ENCODE peak calls at places on chromosomes 6 and 20, in six cellular contexts. E, M, Y, B, C and R are unnamed samples. For H3K4me1, the result is how much of the 10 kb centered on the place peaks cover.

GRCh38 chr20:22601361-22602141 is 17.2 kb upstream of the FOXA2 start:
- DNase-seq in E (no peak), M (no peak), Y (no peak), B (no peak), C (no peak), R (no peak)

GRCh38 chr6:169157474-169158181 is 96.0 kb downstream of the THBS2 start:
- DNase-seq in E (no peak), M (no peak), Y (no peak), B (no peak), C (no peak), R (peak)

GRCh38 chr20:6030453-6031080 is 23.3 kb downstream of the LRRN4 start:
- DNase-seq in E (no peak), M (no peak), Y (no peak), B (no peak), C (no peak), R (no peak)

GRCh38 chr20:34987288-34988175 is 31.9 kb downstream of the MYH7B start:
- DNase-seq in E (no peak), M (no peak), Y (no peak), B (peak), C (peak), R (no peak)

GRCh38 chr6:4336778-4337442 is 201.5 kb upstream of the ECI2 start:
- DNase-seq in E (no peak), M (no peak), Y (no peak), B (no peak), C (no peak), R (no peak)

GRCh38 chr20:47456041-47456537 is 45.6 kb upstream of the NCOA3 start:
- DNase-seq in E (no peak), M (no peak), Y (no peak), B (no peak), C (no peak), R (no peak)

GRCh38 chr6:12012231-12012565 is at the start of gene HIVEP1:
- DNase-seq in E (peak), M (peak), Y (peak), B (no peak), C (no peak), R (peak)

GRCh38 chr6:20569000-20569610 is 34.8 kb downstream of the CDKAL1 start:
- DNase-seq in E (no peak), M (no peak), Y (no peak), B (no peak), C (no peak), R (no peak)

GRCh38 chr6:79421707-79422484 is 115.3 kb downstream of the LCA5 start:
- DNase-seq in E (peak), M (no peak), Y (peak), B (no peak), C (no peak), R (no peak)

GRCh38 chr6:157443066-157443800 is 62.2 kb downstream of the ZDHHC14 start:
- DNase-seq in E (no peak), M (no peak), Y (no peak), B (no peak), C (no peak), R (no peak)

GRCh38 chr6:169866140-169866534 is 114.7 kb downstream of the ERMARD start:
- DNase-seq in E (no peak), M (no peak), Y (no peak), B (no peak), C (no peak), R (no peak)

GRCh38 chr6:6736753-6737654 is 148.5 kb downstream of the LY86 start:
- DNase-seq in E (peak), M (no peak), Y (no peak), B (no peak), C (peak), R (peak)
- H3K4me1 ChIP-seq in E (under half), M (under half), Y (under half), B (under half), C (under half), R (under half)

GRCh38 chr6:149330133-149330532 is 12.6 kb downstream of the TAB2 start:
- DNase-seq in E (no peak), M (no peak), Y (no peak), B (no peak), C (no peak), R (no peak)
- H3K4me1 ChIP-seq in E (under half), M (under half), Y (half or more), B (under half), C (half or more), R (under half)

GRCh38 chr6:154210678-154211077 is 145.9 kb downstream of the IPCEF1 start:
- DNase-seq in E (no peak), M (no peak), Y (no peak), B (no peak), C (no peak), R (no peak)
- H3K4me1 ChIP-seq in E (under half), M (under half), Y (under half), B (under half), C (under half), R (under half)

DNA sequence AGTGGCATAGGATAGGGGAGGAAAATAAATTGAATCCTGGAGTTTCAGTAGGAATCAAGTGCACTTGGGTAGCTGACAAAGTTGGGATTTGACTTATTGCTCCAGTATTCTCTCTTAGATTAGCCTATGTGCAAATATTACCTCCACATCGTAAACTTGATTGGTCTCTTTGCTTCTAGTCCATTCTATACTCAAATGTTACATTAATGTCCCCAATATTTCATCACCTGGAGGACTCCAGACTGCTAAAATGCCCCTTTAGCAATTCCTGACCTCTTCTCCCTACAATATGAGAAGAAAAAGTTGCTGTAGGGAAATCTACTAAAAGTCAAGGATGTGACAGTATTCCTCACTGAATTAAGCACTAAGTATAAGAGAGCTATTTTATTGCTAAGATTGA is 16.3 kb downstream of the AFDN start:
- DNase-seq in E (no peak), M (no peak), Y (no peak), B (no peak), C (no peak), R (no peak)
- H3K4me1 ChIP-seq in E (under half), M (under half), Y (under half), B (under half), C (half or more), R (under half)

GRCh38 chr6:159470400-159470799 is 222.6 kb downstream of the SOD2 start:
- DNase-seq in E (no peak), M (no peak), Y (no peak), B (no peak), C (no peak), R (no peak)

GRCh38 chr6:159467473-159468041 is 225.5 kb downstream of the SOD2 start:
- DNase-seq in E (no peak), M (no peak), Y (no peak), B (no peak), C (no peak), R (no peak)

GRCh38 chr6:159469449-159469848 is 223.6 kb downstream of the SOD2 start:
- DNase-seq in E (no peak), M (no peak), Y (no peak), B (no peak), C (no peak), R (no peak)

GRCh38 chr6:159464827-159465226 is 228.2 kb downstream of the SOD2 start:
- DNase-seq in E (no peak), M (no peak), Y (no peak), B (no peak), C (no peak), R (no peak)

GRCh38 chr6:159466934-159467333 is 226.1 kb downstream of the SOD2 start:
- DNase-seq in E (no peak), M (no peak), Y (no peak), B (no peak), C (no peak), R (no peak)
- H3K4me1 ChIP-seq in E (under half), M (under half), Y (under half), B (under half), C (under half), R (under half)

GRCh38 chr20:37411408-37412306 is 65.7 kb downstream of the SRC start:
- DNase-seq in E (no peak), M (no peak), Y (no peak), B (no peak), C (no peak), R (no peak)
- H3K4me1 ChIP-seq in E (under half), M (half or more), Y (under half), B (under half), C (under half), R (under half)

DNA sequence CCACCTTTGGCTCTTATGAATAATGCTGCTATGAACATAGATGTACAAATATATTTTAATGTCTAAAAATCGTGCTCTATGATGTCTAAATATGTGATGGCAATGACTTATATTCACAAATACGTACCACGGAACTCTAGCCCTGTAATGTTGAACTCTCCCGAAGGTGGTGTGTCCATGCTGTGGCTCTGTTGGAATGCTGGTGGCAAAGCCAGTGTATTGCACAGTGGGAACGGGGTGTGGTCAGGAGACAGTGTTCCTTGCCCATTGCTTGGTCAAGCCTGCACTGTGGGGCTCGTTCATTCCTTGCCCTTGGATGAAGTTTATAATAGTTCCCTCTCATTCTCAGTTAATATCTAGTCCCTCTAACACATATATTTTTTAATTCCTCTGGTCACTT is 109.6 kb downstream of the MTHFD1L start:
- DNase-seq in E (no peak), M (no peak), Y (no peak), B (no peak), C (no peak), R (no peak)
- H3K4me1 ChIP-seq in E (under half), M (under half), Y (under half), B (under half), C (under half), R (under half)

GRCh38 chr6:52552278-52552643 is 24.6 kb downstream of the TRAM2 start:
- DNase-seq in E (peak), M (no peak), Y (no peak), B (no peak), C (no peak), R (no peak)
- H3K4me1 ChIP-seq in E (half or more), M (under half), Y (under half), B (under half), C (half or more), R (under half)